ENCODE peak calls at places on chromosomes 2 and 18, in nine cellular contexts. A, X, Q, D, U, Z, N, F and R are unnamed samples.

GRCh38 chr18:24672165-24672950 is 211.9 kb downstream of the HRH4 start:
- DNase-seq in A (no peak), X (no peak), Q (no peak), D (no peak), U (no peak), Z (no peak), N (no peak), F (no peak), R (no peak)

GRCh38 chr2:115412501-115412900 is 970.1 kb downstream of the DPP10 start:
- DNase-seq in A (no peak), X (no peak), Q (peak; percentile 28), D (no peak), U (no peak), Z (peak; percentile 9), N (no peak), F (no peak), R (no peak)

GRCh38 chr2:15937882-15938802 is 2.2 kb upstream of the MYCN start:
- DNase-seq in A (no peak), X (no peak), Q (no peak), D (no peak), U (no peak), Z (no peak), N (no peak), F (no peak), R (peak; percentile 56)

GRCh38 chr2:96325884-96326255 is 753 bp downstream of the ITPRIPL1 start:
- DNase-seq in A (no peak), X (no peak), Q (no peak), D (no peak), U (no peak), Z (no peak), N (no peak), F (no peak), R (no peak)

GRCh38 chr2:142008135-142008744 is 122.6 kb downstream of the LRP1B start:
- DNase-seq in A (no peak), X (peak; percentile 4), Q (no peak), D (no peak), U (no peak), Z (no peak), N (no peak), F (no peak), R (no peak)

GRCh38 chr2:58930541-58930940 is 689.4 kb upstream of the FANCL start:
- DNase-seq in A (no peak), X (no peak), Q (no peak), D (no peak), U (no peak), Z (no peak), N (no peak), F (peak; percentile 60), R (no peak)

GRCh38 chr2:190213441-190214335 is 105.9 kb downstream of the HIBCH start:
- DNase-seq in A (no peak), X (no peak), Q (no peak), D (no peak), U (no peak), Z (no peak), N (no peak), F (no peak), R (no peak)

GRCh38 chr2:205499006-205499405 is 183.3 kb upstream of the NRP2 start:
- DNase-seq in A (no peak), X (no peak), Q (no peak), D (no peak), U (no peak), Z (no peak), N (no peak), F (no peak), R (no peak)

GRCh38 chr2:158569284-158569683 is 112.5 kb downstream of the PKP4 start:
- DNase-seq in A (no peak), X (no peak), Q (no peak), D (no peak), U (no peak), Z (no peak), N (no peak), F (no peak), R (no peak)

GRCh38 chr2:127526142-127526939 is at the start of gene IWS1:
- DNase-seq in A (peak; percentile 94), X (peak; percentile 99), Q (peak; percentile 98), D (peak; percentile 95), U (peak; percentile 79), Z (peak; percentile 98), N (peak; percentile 97), F (peak; percentile 95), R (peak; percentile 98)
- TF ChIP-seq CTCF in A (no peak), X (peak; percentile 19), Q (no peak), D (no peak), U (peak; percentile 37), Z (peak; percentile 25), N (peak; percentile 38), F (peak; percentile 44), R (peak; percentile 50)

GRCh38 chr18:29436459-29436858 is 1259.5 kb upstream of the CDH2 start:
- DNase-seq in A (no peak), X (no peak), Q (no peak), D (no peak), U (no peak), Z (no peak), N (no peak), F (no peak), R (no peak)
- TF ChIP-seq CTCF in A (no peak), X (no peak), Q (peak; percentile 16), D (no peak), U (no peak), Z (peak; percentile 16), N (no peak), F (peak; percentile 29), R (peak; percentile 74)

DNA sequence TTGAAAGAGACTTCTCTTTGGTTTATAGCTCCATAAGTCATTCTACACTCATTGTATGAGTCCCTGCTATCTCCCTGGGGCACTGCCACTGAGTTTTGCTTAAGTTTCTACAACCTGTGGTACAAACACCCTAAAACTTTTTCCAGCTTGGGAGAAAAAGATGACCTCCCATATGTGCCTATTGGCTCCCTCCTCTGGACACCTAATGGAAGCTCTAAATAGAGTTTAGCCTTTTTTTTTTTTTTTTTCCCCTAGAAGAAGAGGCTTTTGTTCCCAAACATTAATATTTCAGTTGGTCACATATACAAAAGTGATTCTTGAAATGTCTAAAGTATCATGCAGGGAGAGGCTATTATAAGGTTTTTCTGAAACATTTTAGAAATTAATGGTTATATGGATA is 547.2 kb upstream of the TMEFF2 start:
- DNase-seq in A (no peak), X (peak; percentile 11), Q (peak; percentile 13), D (no peak), U (no peak), Z (peak; percentile 40), N (no peak), F (no peak), R (peak; percentile 48)
- TF ChIP-seq CTCF in A (no peak), X (peak; percentile 45), Q (peak; percentile 3), D (no peak), U (no peak), Z (peak; percentile 52), N (no peak), F (peak; percentile 47), R (peak; percentile 74)

DNA sequence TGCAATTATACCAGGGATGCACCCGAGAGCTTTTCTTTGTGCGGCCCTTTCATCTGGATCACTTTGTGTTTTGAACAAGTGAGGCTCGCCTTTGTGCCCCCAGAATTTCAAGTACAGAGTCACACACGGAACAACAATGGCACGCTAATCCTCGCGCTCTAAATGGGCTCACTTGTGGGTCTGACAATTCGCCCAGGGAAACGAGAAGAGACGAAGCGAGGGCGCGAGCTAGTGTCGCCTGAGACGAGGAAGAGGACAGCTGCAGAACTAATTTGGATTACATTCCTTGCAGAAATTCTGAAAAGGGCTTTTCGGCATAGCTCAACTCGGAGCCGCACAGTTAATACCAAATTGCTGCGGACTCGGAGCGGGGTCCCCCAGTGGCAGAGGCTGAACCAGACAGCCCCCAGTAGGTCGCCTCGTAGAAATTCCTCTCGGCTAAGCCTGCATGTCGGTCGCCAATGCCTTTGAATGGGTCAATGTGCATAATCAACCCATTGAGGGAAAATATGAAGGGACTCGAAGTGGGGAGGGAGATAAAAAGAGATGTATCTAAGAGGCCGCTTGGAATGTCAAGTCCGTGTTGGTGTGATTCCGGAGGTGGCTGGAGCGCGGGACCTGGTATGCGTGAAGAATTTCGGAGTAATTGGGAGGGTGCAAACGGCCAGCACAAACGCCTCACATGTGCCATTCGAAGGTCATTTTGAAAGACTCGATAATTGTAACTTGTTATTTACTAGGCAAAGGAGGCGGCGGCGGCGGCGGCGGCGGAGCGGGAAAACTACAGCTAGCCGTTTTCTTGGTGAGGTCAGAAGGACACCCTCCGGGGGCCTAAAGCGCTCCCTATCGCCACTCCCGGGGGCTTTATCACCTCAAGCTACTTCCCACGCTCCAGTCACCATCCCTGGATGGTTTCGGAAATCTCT is 2.0 kb downstream of the ERBB4 start:
- DNase-seq in A (no peak), X (no peak), Q (no peak), D (no peak), U (no peak), Z (peak; percentile 7), N (no peak), F (no peak), R (peak; percentile 74)
- TF ChIP-seq CTCF in A (no peak), X (no peak), Q (no peak), D (no peak), U (no peak), Z (no peak), N (no peak), F (peak; percentile 10), R (peak; percentile 44)

DNA sequence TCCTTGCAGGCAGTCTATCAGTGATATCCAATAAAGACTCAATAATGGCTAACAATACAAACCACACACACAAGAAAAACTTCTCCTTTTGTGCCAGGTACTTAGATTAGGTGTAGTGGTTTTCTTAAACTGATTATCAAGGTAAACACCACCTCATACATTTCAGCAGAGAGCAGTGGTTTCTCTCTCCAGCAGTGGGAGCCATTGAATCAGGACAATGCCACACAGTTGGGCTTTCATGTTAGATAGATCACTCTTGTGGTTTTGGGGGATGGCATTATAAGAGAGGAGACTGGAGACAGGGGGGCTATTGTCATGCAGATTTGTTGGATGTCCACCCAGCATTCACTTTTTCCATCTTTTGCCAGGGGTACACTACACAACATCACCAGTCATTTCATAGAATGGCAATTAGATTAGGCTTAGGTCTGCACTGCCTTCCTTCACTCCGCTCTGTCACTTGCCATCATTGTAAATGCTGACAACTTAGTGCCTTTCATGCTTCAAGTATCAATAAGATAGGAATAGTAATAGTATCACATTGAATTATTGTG is 13.6 kb upstream of the IRS1 start:
- DNase-seq in A (no peak), X (peak; percentile 18), Q (no peak), D (no peak), U (no peak), Z (peak; percentile 55), N (no peak), F (peak; percentile 37), R (peak; percentile 74)
- TF ChIP-seq CTCF in A (peak; percentile 59), X (peak; percentile 34), Q (peak; percentile 70), D (peak; percentile 24), U (no peak), Z (peak; percentile 78), N (no peak), F (peak; percentile 82), R (peak; percentile 83)